ENCODE peak calls at places on chromosomes 13 and 19, in six cellular contexts. R is IMR-90, A is A549, D is H1, O is SK-N-SH, Z is K562. M is an unnamed sample.

GRCh38 chr13:94595006-94595942 is 678 bp downstream of the TGDS start:
- DNase-seq in R (peak), A (no peak), D (no peak), O (peak), Z (peak), M (no peak)

GRCh38 chr13:111247552-111247951 is 72.9 kb upstream of the TEX29 start:
- DNase-seq in O (no peak), D (peak), R (no peak), Z (no peak), A (no peak), M (peak)

GRCh38 chr19:28519950-28520861 is 692.7 kb downstream of the UQCRFS1 start:
- DNase-seq in A (no peak), O (no peak), D (peak), R (no peak), Z (no peak), M (no peak)

GRCh38 chr19:45470147-45471081 is 2.6 kb downstream of the FOSB start:
- DNase-seq in A (peak), O (no peak), R (peak), Z (peak), D (no peak), M (no peak)

GRCh38 chr19:2033115-2033824 is 17.8 kb upstream of the BTBD2 start:
- DNase-seq in R (no peak), Z (no peak), D (no peak), O (no peak), A (no peak), M (no peak)

GRCh38 chr19:5436101-5436947 is 18.9 kb upstream of the ZNRF4 start:
- DNase-seq in A (peak), Z (peak), D (peak), O (peak), R (peak), M (no peak)

GRCh38 chr19:48539503-48540096 is 12.4 kb upstream of the SULT2B1 start:
- DNase-seq in D (no peak), O (peak), Z (peak), R (peak), A (peak), M (no peak)

GRCh38 chr13:110305949-110306339 is 1.0 kb downstream of the COL4A1 start:
- DNase-seq in Z (no peak), O (no peak), D (no peak), R (no peak), A (no peak), M (no peak)

GRCh38 chr19:17447704-17448189 is 721 bp downstream of the TMEM221 start:
- DNase-seq in D (no peak), Z (no peak), A (no peak), O (no peak), R (no peak), M (no peak)

GRCh38 chr13:35474551-35474950 is 1.9 kb downstream of the MAB21L1 start:
- DNase-seq in Z (no peak), O (no peak), R (no peak), A (no peak), D (no peak), M (no peak)

GRCh38 chr13:93476175-93476574 is 249.6 kb downstream of the GPC6 start:
- DNase-seq in D (no peak), R (peak), Z (no peak), O (no peak), A (peak), M (peak)

GRCh38 chr19:46423194-46423593 is 5.5 kb downstream of the PNMA8C start:
- DNase-seq in O (no peak), R (no peak), A (no peak), Z (no peak), D (no peak), M (no peak)

GRCh38 chr13:99045396-99045795 is 67.5 kb upstream of the DOCK9 start:
- DNase-seq in A (no peak), O (no peak), R (peak), D (no peak), Z (no peak), M (no peak)

GRCh38 chr19:55586976-55587668 is 6.5 kb upstream of the ZNF579 start:
- DNase-seq in O (peak), D (peak), A (peak), Z (peak), R (peak), M (peak)

GRCh38 chr19:58555920-58556632 is 1.2 kb upstream of the CHMP2A start:
- DNase-seq in D (no peak), Z (peak), A (no peak), R (no peak), O (no peak), M (no peak)

GRCh38 chr19:32676186-32676894 is 692 bp downstream of the RGS9BP start:
- DNase-seq in Z (no peak), D (peak), A (peak), O (peak), R (no peak), M (no peak)

GRCh38 chr13:112072531-112073244 is 5.7 kb downstream of the SOX1 start:
- DNase-seq in R (no peak), A (no peak), Z (no peak), O (no peak), D (peak), M (no peak)

GRCh38 chr19:32971012-32971595 is 654 bp downstream of the CEP89 start:
- DNase-seq in D (no peak), Z (no peak), O (peak), A (no peak), R (no peak), M (no peak)

GRCh38 chr13:110555601-110556223 is 5.8 kb downstream of the RAB20 start:
- DNase-seq in O (no peak), Z (no peak), R (no peak), D (no peak), A (peak), M (peak)

GRCh38 chr13:21453352-21454089 is 5.6 kb downstream of the ZDHHC20 start:
- DNase-seq in Z (no peak), R (no peak), O (no peak), D (no peak), A (no peak), M (peak)

GRCh38 chr13:26184791-26185250 is 37.3 kb downstream of the RNF6 start:
- DNase-seq in D (peak), O (peak), Z (peak), A (peak), R (peak), M (peak)

GRCh38 chr19:19656451-19657396 is 6.8 kb downstream of the ATP13A1 start:
- DNase-seq in R (no peak), A (no peak), D (no peak), Z (no peak), O (peak), M (no peak)

GRCh38 chr19:53993448-53993847 is 2.0 kb downstream of the CACNG6 start:
- DNase-seq in D (no peak), Z (no peak), A (no peak), R (no peak), O (no peak), M (no peak)

GRCh38 chr19:29560313-29561075 is 34.7 kb downstream of the VSTM2B start:
- DNase-seq in R (no peak), D (no peak), Z (no peak), O (no peak), A (no peak), M (no peak)

GRCh38 chr13:33199282-33199850 is 86.2 kb downstream of the STARD13 start:
- DNase-seq in O (no peak), Z (no peak), A (no peak), R (no peak), D (no peak), M (no peak)

GRCh38 chr13:33193428-33193974 is 92.1 kb downstream of the STARD13 start:
- DNase-seq in R (no peak), A (no peak), O (peak), D (no peak), Z (no peak), M (no peak)

GRCh38 chr13:33197551-33197971 is 88.0 kb downstream of the STARD13 start:
- DNase-seq in A (no peak), O (no peak), D (no peak), Z (no peak), R (no peak), M (no peak)

GRCh38 chr13:33194820-33195692 is 90.5 kb downstream of the STARD13 start:
- DNase-seq in R (peak), A (peak), O (peak), D (no peak), Z (no peak), M (peak)

DNA sequence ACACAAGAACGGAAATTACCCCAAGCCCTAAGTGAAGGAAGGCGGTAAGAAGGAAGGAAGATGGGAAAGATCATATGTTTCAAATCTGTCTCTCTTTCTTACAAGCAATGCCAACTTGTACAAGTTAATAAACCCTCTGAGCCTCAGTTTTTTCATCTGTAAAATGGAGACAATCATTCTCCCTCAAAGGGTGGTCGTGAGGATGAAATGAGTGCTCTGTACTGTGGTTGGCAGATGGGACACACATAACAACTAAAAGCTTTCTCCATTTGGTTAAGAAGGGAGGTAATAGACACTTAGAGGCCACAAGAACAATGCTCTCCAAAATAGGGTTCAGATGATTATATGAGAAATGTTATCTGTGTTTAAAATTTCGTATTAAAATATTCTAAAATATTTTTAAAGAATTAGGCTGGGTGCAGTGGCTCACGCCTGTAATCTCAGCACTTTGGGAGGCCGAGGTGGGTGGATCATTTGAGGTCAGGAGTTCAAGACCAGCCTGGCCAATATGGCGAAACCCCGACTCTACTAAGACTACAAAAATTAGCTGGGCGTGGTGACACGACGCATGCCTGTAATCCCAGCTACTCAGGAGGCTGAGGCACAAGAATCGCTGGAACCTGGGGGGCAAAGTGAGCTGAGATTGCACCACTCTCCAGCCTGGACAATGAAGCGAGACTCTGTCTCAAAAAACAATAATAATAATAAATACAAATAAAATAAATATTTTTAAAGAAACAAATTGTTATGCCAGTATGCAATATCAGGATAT is 89.7 kb downstream of the STARD13 start:
- DNase-seq in Z (no peak), O (no peak), D (no peak), R (no peak), A (no peak), M (no peak)
- H3K4me2 ChIP-seq in Z (no peak), O (peak), D (no peak), R (peak), A (no peak), M (no peak)

DNA sequence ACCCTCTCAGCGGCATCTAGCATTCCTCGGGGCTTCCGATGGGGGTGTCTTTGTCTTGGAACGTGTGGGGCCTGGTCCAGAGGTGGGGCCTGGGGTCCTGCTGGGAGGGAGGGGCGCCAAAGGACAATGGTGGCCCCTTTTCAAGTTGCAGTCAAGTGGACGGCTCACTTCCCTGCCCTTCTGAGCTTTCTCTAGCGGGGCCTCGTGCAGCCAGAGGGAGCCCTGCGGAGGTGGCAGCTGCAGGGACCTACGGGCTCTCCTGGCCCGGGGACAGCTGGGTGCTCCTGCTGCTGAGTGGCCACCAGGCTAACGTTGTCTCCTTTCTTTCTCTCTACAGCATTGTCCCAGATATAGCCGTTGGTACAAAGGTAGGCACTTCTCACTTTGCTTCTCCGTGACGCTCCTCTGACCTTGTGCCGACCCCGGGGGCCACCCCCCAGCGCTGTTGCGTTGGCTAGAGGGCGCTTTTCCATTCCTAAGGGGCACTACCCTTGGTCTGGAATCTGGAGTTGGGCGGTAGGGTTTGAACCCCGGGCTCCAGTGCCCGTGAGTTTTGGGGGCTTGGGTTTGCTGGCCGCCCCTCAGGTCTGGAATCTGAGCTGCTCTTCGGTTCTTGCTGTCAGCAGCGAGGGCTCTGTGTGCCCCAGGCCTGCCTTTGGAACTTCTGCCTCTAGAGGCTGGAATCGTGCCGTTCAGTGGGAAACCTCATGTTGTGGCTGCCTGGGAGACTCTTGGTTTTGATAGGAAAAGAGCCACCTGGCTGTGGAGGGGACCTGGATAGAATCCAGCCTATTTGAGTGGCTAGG is 2.0 kb downstream of the PTBP1 start:
- DNase-seq in A (no peak), O (peak), D (peak), Z (peak), R (peak), M (peak)
- TF ChIP-seq USF2 in A (no peak), O (no peak), D (no peak), Z (no peak), R (no peak), M (no peak)

DNA sequence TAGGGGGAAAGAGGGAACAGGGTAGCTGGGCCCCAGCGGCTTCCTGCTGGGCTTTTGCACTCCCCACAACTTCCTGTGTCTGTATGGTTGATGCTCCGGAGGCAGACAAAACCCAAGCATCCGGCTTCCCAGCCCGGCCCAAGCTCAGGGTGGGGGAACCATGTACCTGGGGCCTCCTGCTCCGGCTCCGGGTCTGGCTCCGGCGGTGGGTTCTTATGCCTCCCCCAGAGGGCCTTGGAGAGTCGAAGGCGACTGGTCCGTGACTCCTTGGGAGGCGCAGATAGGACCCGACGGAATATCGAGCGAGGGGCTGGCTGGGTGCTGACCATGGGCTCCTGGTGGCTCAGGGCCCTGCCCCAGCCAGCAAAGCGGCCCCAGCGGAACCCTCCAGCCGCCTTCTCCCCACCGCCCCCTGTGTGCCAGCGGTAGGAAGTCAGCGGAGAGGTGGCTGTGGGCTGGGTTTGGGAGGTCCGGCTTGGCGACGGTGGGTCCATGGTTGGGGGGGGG is 426 bp downstream of the RASAL3 start:
- DNase-seq in D (no peak), A (no peak), Z (no peak), O (no peak), R (no peak), M (no peak)
- H3K4me2 ChIP-seq in D (peak), A (no peak), Z (no peak), O (no peak), R (no peak), M (no peak)

DNA sequence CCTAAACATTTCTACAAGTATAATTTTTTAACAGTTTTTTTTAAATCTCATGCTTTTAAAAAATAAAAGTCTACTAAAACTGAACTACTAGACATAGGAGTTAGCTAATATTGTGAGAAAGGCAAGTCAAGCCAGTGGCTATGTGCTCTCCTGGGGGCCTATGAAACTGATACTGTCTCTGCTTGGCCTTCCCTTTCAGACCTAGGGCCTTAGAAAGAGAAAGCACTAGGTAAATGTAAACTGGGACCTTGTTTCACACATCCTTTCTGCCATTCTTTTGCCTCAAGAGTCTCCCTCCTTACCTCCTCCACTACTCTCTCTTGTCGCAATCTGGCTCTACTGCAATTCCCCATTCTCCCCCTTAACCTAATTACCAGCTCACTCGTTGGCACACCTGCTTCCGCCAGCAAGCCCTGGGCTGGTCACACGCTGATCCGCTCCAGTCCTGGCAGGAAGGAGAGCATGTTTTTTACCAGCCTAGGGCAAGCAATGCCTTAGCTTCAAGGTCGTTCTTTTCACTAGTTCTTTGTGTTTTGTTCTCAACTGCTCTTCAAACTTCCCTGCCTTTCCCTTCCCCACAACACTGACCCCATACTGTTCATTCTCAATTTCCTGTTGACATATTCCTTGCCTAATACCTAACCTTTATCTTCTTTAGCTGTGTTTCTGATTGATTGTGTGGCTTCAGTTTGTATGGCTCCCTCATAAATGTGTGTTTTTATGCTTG is 23.1 kb downstream of the TBC1D4 start:
- DNase-seq in D (no peak), R (no peak), O (peak), A (no peak), Z (no peak), M (peak)
- TF ChIP-seq USF2 in D (no peak), R (no peak), O (no peak), A (no peak), Z (no peak), M (no peak)

DNA sequence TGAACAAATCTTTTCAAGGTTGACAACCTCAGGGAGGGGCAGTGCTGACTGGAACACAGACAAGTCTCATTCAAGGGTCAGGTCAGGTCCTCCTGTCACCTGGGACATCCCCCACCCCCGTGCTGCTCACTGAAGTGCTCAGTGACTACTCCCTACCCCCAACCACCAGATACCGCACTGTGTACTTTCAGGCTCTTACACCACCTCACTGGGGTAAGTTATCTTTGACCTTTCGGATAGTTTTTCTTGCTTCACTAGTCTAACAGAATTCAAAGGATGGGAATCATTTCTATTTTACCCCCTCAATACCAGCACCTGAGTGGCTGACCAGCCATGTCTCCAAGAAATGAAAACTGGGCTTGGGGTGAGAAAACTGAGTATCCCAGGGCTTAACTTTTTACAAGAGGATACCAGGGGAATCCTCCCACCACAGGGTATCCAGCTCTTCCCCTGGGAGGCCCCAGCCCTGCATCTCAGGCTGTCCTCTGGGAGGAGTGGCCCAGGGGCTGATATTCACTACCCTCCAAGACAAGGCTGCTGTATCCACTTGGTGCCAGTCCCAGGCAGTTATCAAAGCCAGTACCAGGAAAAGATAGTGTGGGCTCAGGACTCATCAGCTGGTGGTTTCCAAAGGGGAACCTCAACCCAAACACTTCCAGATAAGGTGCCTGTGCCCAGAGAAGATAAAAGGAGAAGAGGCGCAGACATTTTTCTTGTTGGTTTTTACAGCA is 2.1 kb downstream of the ZNF563 start:
- DNase-seq in O (no peak), D (no peak), R (no peak), Z (peak), A (no peak), M (peak)
- H3K4me2 ChIP-seq in O (no peak), D (no peak), R (no peak), Z (peak), A (no peak), M (peak)

DNA sequence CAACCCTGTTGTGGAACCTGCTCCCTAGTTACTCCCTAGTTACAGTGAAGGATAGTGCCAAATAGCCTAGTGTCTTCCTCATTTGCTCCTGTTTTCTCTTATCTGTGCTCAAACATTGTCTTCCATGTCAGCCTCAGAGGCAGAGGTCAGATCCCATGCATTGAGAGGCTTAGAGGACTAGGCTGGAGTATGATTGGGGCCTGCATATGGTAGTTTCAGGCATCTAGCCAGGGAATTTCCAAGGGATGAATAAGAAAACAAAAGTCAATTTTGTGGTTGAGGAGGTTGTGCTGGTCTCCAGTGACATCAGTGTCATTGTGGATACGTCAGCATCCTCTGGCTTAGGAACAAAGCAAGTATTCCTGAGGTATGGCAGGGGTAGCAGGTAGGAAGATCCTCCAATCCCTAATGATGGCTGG is 9.4 kb downstream of the ZNF546 start:
- DNase-seq in Z (peak), A (no peak), O (no peak), D (no peak), R (peak), M (no peak)
- TF ChIP-seq USF2 in Z (no peak), A (no peak), O (no peak), D (no peak), R (no peak), M (no peak)

DNA sequence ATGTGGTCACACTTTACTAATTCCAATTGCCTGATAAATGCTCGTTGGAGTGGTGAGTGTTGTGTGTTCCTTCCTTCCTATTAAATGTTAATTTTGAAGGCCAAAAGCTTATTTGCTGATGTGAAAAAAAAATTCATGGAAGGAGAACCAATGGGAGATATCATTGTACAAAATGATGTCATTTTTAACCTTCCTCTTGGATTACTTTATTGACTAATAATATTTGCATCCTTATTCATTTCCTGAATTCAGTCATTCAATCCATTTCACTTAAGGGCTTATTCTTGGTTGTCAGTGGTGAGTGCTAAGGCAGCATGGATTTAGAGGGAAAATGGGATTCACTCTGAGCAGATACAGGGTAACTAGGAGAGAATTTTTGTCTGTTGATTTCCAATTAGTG is 216.0 kb upstream of the HTR2A start:
- DNase-seq in A (no peak), O (no peak), Z (no peak), D (no peak), R (no peak), M (no peak)
- H3K4me2 ChIP-seq in A (no peak), O (no peak), Z (no peak), D (peak), R (no peak), M (no peak)

GRCh38 chr19:40995355-40995754 is 4.3 kb downstream of the CYP2B6 start:
- DNase-seq in D (no peak), O (no peak), A (no peak), R (no peak), Z (no peak), M (no peak)
- TF ChIP-seq USF2 in D (no peak), O (no peak), A (no peak), R (no peak), Z (no peak), M (no peak)